ENCODE peak calls at places on chromosome 22, in six cellular contexts. One of them, this sample, is unnamed.

GRCh38 chr22:48645766-48646165 is 1181.9 kb downstream of the BRD1 start:
- DNase-seq in IMR-90: no peak
- DNase-seq in naive thymus-derived CD4-positive, alpha-beta T cell: no peak
- DNase-seq in fibroblast of the aortic adventitia: no peak
- DNase-seq in CD8-positive, alpha-beta T cell: no peak
- DNase-seq in bronchial epithelial cell: no peak
- DNase-seq in this sample: no peak

GRCh38 chr22:48693377-48694135 is 1134.1 kb downstream of the BRD1 start:
- DNase-seq in IMR-90: no peak
- DNase-seq in naive thymus-derived CD4-positive, alpha-beta T cell: no peak
- DNase-seq in fibroblast of the aortic adventitia: no peak
- DNase-seq in CD8-positive, alpha-beta T cell: no peak
- DNase-seq in bronchial epithelial cell: no peak
- DNase-seq in this sample: no peak

GRCh38 chr22:26573026-26573662 is 16.8 kb downstream of the TPST2 start:
- DNase-seq in IMR-90: peak; percentile 48
- DNase-seq in naive thymus-derived CD4-positive, alpha-beta T cell: no peak
- DNase-seq in fibroblast of the aortic adventitia: peak; percentile 32
- DNase-seq in CD8-positive, alpha-beta T cell: peak; percentile 31
- DNase-seq in bronchial epithelial cell: no peak
- DNase-seq in this sample: no peak

GRCh38 chr22:36343720-36344105 is 44.1 kb downstream of the MYH9 start:
- DNase-seq in IMR-90: no peak
- DNase-seq in naive thymus-derived CD4-positive, alpha-beta T cell: no peak
- DNase-seq in fibroblast of the aortic adventitia: no peak
- DNase-seq in CD8-positive, alpha-beta T cell: no peak
- DNase-seq in bronchial epithelial cell: no peak
- DNase-seq in this sample: no peak

GRCh38 chr22:40210814-40211213 is 33.1 kb downstream of the TNRC6B start:
- DNase-seq in IMR-90: no peak
- DNase-seq in naive thymus-derived CD4-positive, alpha-beta T cell: no peak
- DNase-seq in fibroblast of the aortic adventitia: no peak
- DNase-seq in CD8-positive, alpha-beta T cell: no peak
- DNase-seq in bronchial epithelial cell: no peak
- DNase-seq in this sample: no peak

GRCh38 chr22:30880181-30880601 is 88.4 kb downstream of the MORC2 start:
- DNase-seq in IMR-90: no peak
- DNase-seq in naive thymus-derived CD4-positive, alpha-beta T cell: no peak
- DNase-seq in fibroblast of the aortic adventitia: no peak
- DNase-seq in CD8-positive, alpha-beta T cell: no peak
- DNase-seq in bronchial epithelial cell: no peak
- DNase-seq in this sample: no peak

GRCh38 chr22:44360686-44361381 is 48.1 kb upstream of the SHISAL1 start:
- DNase-seq in IMR-90: peak; percentile 80
- DNase-seq in naive thymus-derived CD4-positive, alpha-beta T cell: no peak
- DNase-seq in fibroblast of the aortic adventitia: peak; percentile 93
- DNase-seq in CD8-positive, alpha-beta T cell: no peak
- DNase-seq in bronchial epithelial cell: peak; percentile 90
- DNase-seq in this sample: peak; percentile 94

GRCh38 chr22:48490513-48491411 is 1336.9 kb downstream of the BRD1 start:
- DNase-seq in IMR-90: no peak
- DNase-seq in naive thymus-derived CD4-positive, alpha-beta T cell: no peak
- DNase-seq in fibroblast of the aortic adventitia: no peak
- DNase-seq in CD8-positive, alpha-beta T cell: no peak
- DNase-seq in bronchial epithelial cell: no peak
- DNase-seq in this sample: no peak

GRCh38 chr22:44366372-44367310 is 53.9 kb upstream of the SHISAL1 start:
- DNase-seq in IMR-90: peak; percentile 20
- DNase-seq in naive thymus-derived CD4-positive, alpha-beta T cell: no peak
- DNase-seq in fibroblast of the aortic adventitia: no peak
- DNase-seq in CD8-positive, alpha-beta T cell: no peak
- DNase-seq in bronchial epithelial cell: no peak
- DNase-seq in this sample: no peak

GRCh38 chr22:20956258-20957117 is 10.6 kb upstream of the AIFM3 start:
- DNase-seq in IMR-90: peak; percentile 25
- DNase-seq in naive thymus-derived CD4-positive, alpha-beta T cell: no peak
- DNase-seq in fibroblast of the aortic adventitia: peak; percentile 21
- DNase-seq in CD8-positive, alpha-beta T cell: no peak
- DNase-seq in bronchial epithelial cell: peak; percentile 83
- DNase-seq in this sample: peak; percentile 86

GRCh38 chr22:46612904-46613605 is 7.1 kb upstream of the GRAMD4 start:
- DNase-seq in IMR-90: no peak
- DNase-seq in naive thymus-derived CD4-positive, alpha-beta T cell: peak; percentile 44
- DNase-seq in fibroblast of the aortic adventitia: no peak
- DNase-seq in CD8-positive, alpha-beta T cell: peak; percentile 54
- DNase-seq in bronchial epithelial cell: no peak
- DNase-seq in this sample: no peak

GRCh38 chr22:20803696-20804324 is 29.9 kb downstream of the SERPIND1 start:
- DNase-seq in IMR-90: peak; percentile 44
- DNase-seq in naive thymus-derived CD4-positive, alpha-beta T cell: peak; percentile 33
- DNase-seq in fibroblast of the aortic adventitia: peak; percentile 31
- DNase-seq in CD8-positive, alpha-beta T cell: peak; percentile 48
- DNase-seq in bronchial epithelial cell: peak; percentile 18
- DNase-seq in this sample: peak; percentile 39

GRCh38 chr22:46149493-46149997 is 781 bp upstream of the PPARA start:
- DNase-seq in IMR-90: no peak
- DNase-seq in naive thymus-derived CD4-positive, alpha-beta T cell: no peak
- DNase-seq in fibroblast of the aortic adventitia: no peak
- DNase-seq in CD8-positive, alpha-beta T cell: peak; percentile 48
- DNase-seq in bronchial epithelial cell: no peak
- DNase-seq in this sample: no peak

GRCh38 chr22:48306785-48307570 is 1520.7 kb downstream of the BRD1 start:
- DNase-seq in IMR-90: no peak
- DNase-seq in naive thymus-derived CD4-positive, alpha-beta T cell: no peak
- DNase-seq in fibroblast of the aortic adventitia: no peak
- DNase-seq in CD8-positive, alpha-beta T cell: no peak
- DNase-seq in bronchial epithelial cell: no peak
- DNase-seq in this sample: no peak

DNA sequence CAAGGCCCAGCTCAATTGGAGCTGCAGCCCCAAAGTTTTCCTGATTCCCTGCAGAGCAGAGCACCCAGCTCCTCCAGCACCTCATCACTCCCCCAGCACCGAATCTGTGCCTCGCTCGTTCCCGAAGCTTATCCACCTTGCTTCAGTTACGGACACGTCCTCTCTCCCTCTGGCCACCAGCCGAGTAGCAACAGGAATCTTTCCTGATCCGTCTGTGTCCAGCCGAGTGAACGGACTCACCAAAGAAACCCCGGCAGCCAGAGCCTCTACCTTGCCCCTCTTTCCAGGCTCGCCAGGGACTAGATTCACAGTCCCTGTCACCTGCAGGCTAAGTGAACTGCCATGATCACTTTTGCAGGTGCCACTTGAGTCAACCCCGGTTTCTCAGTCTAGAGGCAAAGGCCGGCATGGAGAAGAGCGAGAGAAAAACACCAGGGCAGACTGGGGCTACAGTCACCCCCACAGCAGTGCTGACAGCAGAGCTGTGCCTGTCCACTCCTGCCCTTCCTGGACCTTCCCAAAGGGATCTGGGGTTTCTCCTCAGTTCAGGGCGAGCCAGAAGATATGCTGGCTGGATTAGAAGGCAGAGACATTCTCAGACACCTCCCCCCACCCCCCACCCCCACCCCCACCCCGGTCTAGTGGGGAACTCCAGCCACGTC is 32.3 kb downstream of the BID start:
- DNase-seq in IMR-90: no peak
- DNase-seq in naive thymus-derived CD4-positive, alpha-beta T cell: no peak
- DNase-seq in fibroblast of the aortic adventitia: no peak
- DNase-seq in CD8-positive, alpha-beta T cell: no peak
- DNase-seq in bronchial epithelial cell: no peak
- DNase-seq in this sample: no peak
- H3K4me3 ChIP-seq in IMR-90: no peak overlapping the region
- H3K4me3 ChIP-seq in naive thymus-derived CD4-positive, alpha-beta T cell: no peak overlapping the region
- H3K4me3 ChIP-seq in fibroblast of the aortic adventitia: no peak overlapping the region
- H3K4me3 ChIP-seq in CD8-positive, alpha-beta T cell: no peak overlapping the region
- H3K4me3 ChIP-seq in bronchial epithelial cell: no peak overlapping the region
- H3K4me3 ChIP-seq in this sample: no peak overlapping the region

DNA sequence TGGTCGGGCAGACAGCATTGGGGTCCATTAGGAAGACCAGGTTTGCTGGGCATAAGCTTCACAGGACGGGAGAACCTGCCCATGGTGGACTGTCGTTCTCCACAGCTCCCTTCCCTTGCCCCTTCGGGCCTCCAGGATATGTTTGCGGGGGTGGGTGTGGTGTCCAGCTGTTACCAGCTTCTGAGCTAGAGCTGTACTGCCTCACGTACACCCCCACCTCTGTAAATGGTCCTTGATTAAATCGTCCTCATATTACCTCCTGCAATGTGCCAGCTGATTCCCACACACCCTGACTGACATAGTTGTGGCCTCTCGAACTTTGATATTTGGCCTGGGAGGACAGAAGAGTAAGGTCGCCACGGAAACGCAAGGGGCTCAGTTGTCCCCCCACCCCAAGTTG is 16.2 kb upstream of the BCR start:
- DNase-seq in IMR-90: no peak
- DNase-seq in naive thymus-derived CD4-positive, alpha-beta T cell: no peak
- DNase-seq in fibroblast of the aortic adventitia: no peak
- DNase-seq in CD8-positive, alpha-beta T cell: no peak
- DNase-seq in bronchial epithelial cell: no peak
- DNase-seq in this sample: no peak
- H3K4me3 ChIP-seq in IMR-90: no peak overlapping the region
- H3K4me3 ChIP-seq in naive thymus-derived CD4-positive, alpha-beta T cell: no peak overlapping the region
- H3K4me3 ChIP-seq in fibroblast of the aortic adventitia: no peak overlapping the region
- H3K4me3 ChIP-seq in CD8-positive, alpha-beta T cell: no peak overlapping the region
- H3K4me3 ChIP-seq in bronchial epithelial cell: no peak overlapping the region
- H3K4me3 ChIP-seq in this sample: no peak overlapping the region

GRCh38 chr22:23524226-23524625 is 55.9 kb downstream of the IGLL1 start:
- DNase-seq in IMR-90: no peak
- DNase-seq in naive thymus-derived CD4-positive, alpha-beta T cell: no peak
- DNase-seq in fibroblast of the aortic adventitia: no peak
- DNase-seq in CD8-positive, alpha-beta T cell: no peak
- DNase-seq in bronchial epithelial cell: no peak
- DNase-seq in this sample: no peak

GRCh38 chr22:23521442-23522113 is 58.5 kb downstream of the IGLL1 start:
- DNase-seq in IMR-90: peak; percentile 75
- DNase-seq in naive thymus-derived CD4-positive, alpha-beta T cell: peak; percentile 66
- DNase-seq in fibroblast of the aortic adventitia: peak; percentile 74
- DNase-seq in CD8-positive, alpha-beta T cell: peak; percentile 53
- DNase-seq in bronchial epithelial cell: peak; percentile 38
- DNase-seq in this sample: peak; percentile 67

GRCh38 chr22:23523746-23524145 is 56.3 kb downstream of the IGLL1 start:
- DNase-seq in IMR-90: no peak
- DNase-seq in naive thymus-derived CD4-positive, alpha-beta T cell: no peak
- DNase-seq in fibroblast of the aortic adventitia: no peak
- DNase-seq in CD8-positive, alpha-beta T cell: no peak
- DNase-seq in bronchial epithelial cell: no peak
- DNase-seq in this sample: no peak

GRCh38 chr22:23520875-23521441 is 59.1 kb downstream of the IGLL1 start:
- DNase-seq in IMR-90: peak; percentile 29
- DNase-seq in naive thymus-derived CD4-positive, alpha-beta T cell: no peak
- DNase-seq in fibroblast of the aortic adventitia: peak; percentile 28
- DNase-seq in CD8-positive, alpha-beta T cell: no peak
- DNase-seq in bronchial epithelial cell: no peak
- DNase-seq in this sample: peak; percentile 19

DNA sequence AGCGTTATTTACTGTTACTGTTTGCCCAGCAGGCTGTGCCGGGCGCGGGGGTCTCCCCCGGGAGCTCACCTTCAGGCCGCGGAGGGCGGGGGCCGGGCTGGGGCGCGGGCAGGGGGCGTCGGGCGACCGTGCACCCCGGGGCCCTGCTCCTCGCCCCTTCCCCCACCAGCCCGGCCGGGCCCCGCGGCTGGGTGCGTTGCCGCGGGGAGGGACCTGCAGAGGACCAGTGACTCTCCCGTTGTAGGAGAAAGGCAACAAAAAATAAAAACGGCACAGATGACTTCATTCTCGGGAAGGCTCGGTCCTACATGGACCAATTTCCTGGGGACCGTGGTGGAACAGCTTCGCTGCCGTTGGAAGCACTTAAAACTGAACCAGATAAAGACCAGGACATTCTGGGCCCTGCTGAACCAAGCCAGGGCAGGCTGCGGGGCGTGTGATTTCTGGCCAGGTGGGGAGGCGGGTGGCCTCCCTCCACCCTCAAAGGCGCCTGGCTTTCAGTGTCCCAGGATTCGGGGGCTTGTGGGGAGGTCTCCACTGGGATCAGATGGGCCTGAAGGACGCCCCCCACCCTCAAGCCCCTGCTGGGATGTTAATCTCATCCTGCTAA is 57.3 kb downstream of the IGLL1 start:
- DNase-seq in IMR-90: no peak
- DNase-seq in naive thymus-derived CD4-positive, alpha-beta T cell: no peak
- DNase-seq in fibroblast of the aortic adventitia: peak; percentile 8
- DNase-seq in CD8-positive, alpha-beta T cell: no peak
- DNase-seq in bronchial epithelial cell: no peak
- DNase-seq in this sample: no peak
- H3K4me3 ChIP-seq in IMR-90: no peak overlapping the region
- H3K4me3 ChIP-seq in naive thymus-derived CD4-positive, alpha-beta T cell: no peak overlapping the region
- H3K4me3 ChIP-seq in fibroblast of the aortic adventitia: no peak overlapping the region
- H3K4me3 ChIP-seq in CD8-positive, alpha-beta T cell: no peak overlapping the region
- H3K4me3 ChIP-seq in bronchial epithelial cell: no peak overlapping the region
- H3K4me3 ChIP-seq in this sample: no peak overlapping the region

GRCh38 chr22:50009765-50010675 is 2.5 kb downstream of the IL17REL start:
- DNase-seq in IMR-90: no peak
- DNase-seq in naive thymus-derived CD4-positive, alpha-beta T cell: peak; percentile 21
- DNase-seq in fibroblast of the aortic adventitia: no peak
- DNase-seq in CD8-positive, alpha-beta T cell: no peak
- DNase-seq in bronchial epithelial cell: no peak
- DNase-seq in this sample: no peak

GRCh38 chr22:50009251-50009650 is 3.3 kb downstream of the IL17REL start:
- DNase-seq in IMR-90: no peak
- DNase-seq in naive thymus-derived CD4-positive, alpha-beta T cell: no peak
- DNase-seq in fibroblast of the aortic adventitia: no peak
- DNase-seq in CD8-positive, alpha-beta T cell: no peak
- DNase-seq in bronchial epithelial cell: no peak
- DNase-seq in this sample: no peak

GRCh38 chr22:50012201-50013181 is at the start of gene IL17REL:
- DNase-seq in IMR-90: peak; percentile 10
- DNase-seq in naive thymus-derived CD4-positive, alpha-beta T cell: peak; percentile 20
- DNase-seq in fibroblast of the aortic adventitia: peak; percentile 21
- DNase-seq in CD8-positive, alpha-beta T cell: no peak
- DNase-seq in bronchial epithelial cell: no peak
- DNase-seq in this sample: no peak

GRCh38 chr22:50010676-50011446 is 1.7 kb downstream of the IL17REL start:
- DNase-seq in IMR-90: no peak
- DNase-seq in naive thymus-derived CD4-positive, alpha-beta T cell: peak; percentile 66
- DNase-seq in fibroblast of the aortic adventitia: no peak
- DNase-seq in CD8-positive, alpha-beta T cell: peak; percentile 80
- DNase-seq in bronchial epithelial cell: no peak
- DNase-seq in this sample: no peak

DNA sequence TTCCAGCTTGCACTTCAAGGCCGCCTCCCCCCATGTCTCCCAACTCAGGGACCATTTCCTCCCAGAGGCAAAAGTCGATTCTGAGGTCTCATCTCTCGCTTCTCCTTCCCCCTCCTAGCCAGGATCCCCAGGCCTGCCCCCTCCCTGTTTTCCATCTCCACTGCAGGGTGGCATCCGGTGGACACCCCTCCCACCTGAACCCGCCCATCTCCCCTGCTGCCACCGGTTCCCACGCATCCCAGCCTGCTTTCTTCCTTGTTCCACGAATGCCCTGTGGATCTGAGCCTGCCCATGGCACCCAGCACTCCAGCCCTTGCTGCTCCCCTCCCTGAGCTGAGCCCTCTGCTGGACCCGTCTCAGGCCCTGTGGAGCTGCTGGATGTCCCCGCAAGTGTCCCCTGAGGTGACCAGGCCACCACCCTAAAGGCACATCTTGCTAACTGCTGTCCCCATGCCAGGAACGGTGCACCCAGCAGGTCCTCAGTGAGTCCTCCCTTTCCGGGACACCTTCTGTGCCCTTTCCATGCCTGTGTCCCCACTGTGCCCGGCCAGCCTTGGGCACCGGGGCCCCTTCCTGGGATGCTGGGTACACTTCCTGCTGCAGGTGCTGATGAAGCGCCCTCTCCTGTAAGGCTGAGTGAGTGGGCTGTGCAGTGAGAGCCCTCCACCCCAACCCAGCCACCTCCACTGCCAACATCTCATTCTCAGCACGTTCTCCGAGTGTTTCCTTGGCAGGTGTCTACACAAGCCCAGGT is 941 bp downstream of the IL17REL start:
- DNase-seq in IMR-90: no peak
- DNase-seq in naive thymus-derived CD4-positive, alpha-beta T cell: no peak
- DNase-seq in fibroblast of the aortic adventitia: no peak
- DNase-seq in CD8-positive, alpha-beta T cell: no peak
- DNase-seq in bronchial epithelial cell: no peak
- DNase-seq in this sample: no peak
- H3K4me3 ChIP-seq in IMR-90: no peak overlapping the region
- H3K4me3 ChIP-seq in naive thymus-derived CD4-positive, alpha-beta T cell: no peak overlapping the region
- H3K4me3 ChIP-seq in fibroblast of the aortic adventitia: no peak overlapping the region
- H3K4me3 ChIP-seq in CD8-positive, alpha-beta T cell: no peak overlapping the region
- H3K4me3 ChIP-seq in bronchial epithelial cell: no peak overlapping the region
- H3K4me3 ChIP-seq in this sample: no peak overlapping the region

This sample was measured in epithelial cell of esophagus.